ENCODE peak calls at places on chromosomes 1 and 21, in six cellular contexts. G is HFFc6, U is endodermal cell, D is A549, I is OCI-LY7, E is colonic mucosa. C is an unnamed sample.

GRCh38 chr21:44944596-44944995 is 4.8 kb downstream of the SLX9 start:
- DNase-seq in E (no peak), G (no peak), I (no peak), U (no peak), D (no peak), C (no peak)

GRCh38 chr1:52771384-52771783 is 45.1 kb downstream of the ZYG11B start:
- DNase-seq in D (no peak), U (no peak), I (no peak), E (no peak), G (no peak), C (no peak)

GRCh38 chr1:210796421-210796820 is 337.5 kb downstream of the KCNH1 start:
- DNase-seq in E (no peak), D (no peak), I (no peak), U (no peak), G (no peak), C (no peak)

GRCh38 chr1:54967372-54967771 is 13.1 kb upstream of the TMEM61 start:
- DNase-seq in I (no peak), U (peak; percentile 34), D (no peak), G (no peak), E (no peak), C (no peak)

GRCh38 chr1:41618066-41618825 is 133.8 kb upstream of the EDN2 start:
- DNase-seq in D (no peak), U (peak; percentile 45), I (no peak), E (peak; percentile 52), G (peak; percentile 13), C (no peak)

GRCh38 chr21:41753001-41753725 is 13.7 kb downstream of the RIPK4 start:
- DNase-seq in G (no peak), D (no peak), U (no peak), E (no peak), I (no peak), C (no peak)

GRCh38 chr1:151314137-151314875 is 12.9 kb downstream of the PI4KB start:
- DNase-seq in I (no peak), U (no peak), G (peak; percentile 70), E (peak; percentile 61), D (no peak), C (no peak)

GRCh38 chr1:56235909-56236510 is 343.4 kb downstream of the PLPP3 start:
- DNase-seq in I (no peak), G (no peak), D (no peak), E (no peak), U (no peak), C (no peak)

GRCh38 chr1:119582801-119583200 is 65.3 kb downstream of the ZNF697 start:
- DNase-seq in U (peak; percentile 88), I (peak; percentile 32), G (peak; percentile 65), E (peak; percentile 63), D (peak; percentile 40), C (peak; percentile 14)

GRCh38 chr21:41029573-41029972 is 138.4 kb upstream of the BACE2 start:
- DNase-seq in E (no peak), G (no peak), U (no peak), I (no peak), D (no peak), C (no peak)

GRCh38 chr1:19689856-19690255 is 25.2 kb downstream of the HTR6 start:
- DNase-seq in G (no peak), I (peak; percentile 12), U (no peak), E (no peak), D (no peak), C (no peak)

GRCh38 chr21:35311985-35312384 is 262.9 kb upstream of the RUNX1 start:
- DNase-seq in U (no peak), G (no peak), D (no peak), I (no peak), E (no peak), C (no peak)

GRCh38 chr1:15724949-15725880 is 10.8 kb upstream of the SLC25A34 start:
- DNase-seq in D (no peak), G (no peak), E (no peak), U (no peak), I (no peak), C (no peak)

GRCh38 chr1:116534014-116534739 is 36.6 kb downstream of the CD58 start:
- DNase-seq in U (no peak), G (no peak), E (no peak), D (no peak), I (no peak), C (no peak)

GRCh38 chr21:45944601-45945000 is 37.0 kb upstream of the COL6A1 start:
- DNase-seq in U (no peak), E (no peak), D (no peak), G (no peak), I (no peak), C (no peak)

GRCh38 chr1:67355745-67356424 is 48.2 kb downstream of the IL12RB2 start:
- DNase-seq in I (no peak), U (no peak), E (no peak), G (peak; percentile 89), D (no peak), C (no peak)

GRCh38 chr1:205632374-205633169 is 761 bp upstream of the ELK4 start:
- DNase-seq in D (no peak), E (no peak), I (peak; percentile 9), G (no peak), U (no peak), C (no peak)

GRCh38 chr1:8473892-8474300 is 156.0 kb downstream of the SLC45A1 start:
- DNase-seq in D (no peak), U (no peak), E (no peak), I (no peak), G (no peak), C (no peak)

GRCh38 chr1:93576346-93576745 is 105.3 kb downstream of the BCAR3 start:
- DNase-seq in D (no peak), U (peak; percentile 43), E (no peak), I (no peak), G (no peak), C (no peak)

GRCh38 chr1:109993885-109994284 is 9.3 kb downstream of the AHCYL1 start:
- DNase-seq in G (no peak), U (no peak), I (no peak), D (no peak), E (peak; percentile 51), C (no peak)

GRCh38 chr1:151681921-151682320 is 34.7 kb downstream of the CELF3 start:
- DNase-seq in U (no peak), G (no peak), I (no peak), D (no peak), E (no peak), C (no peak)

GRCh38 chr1:105398909-105399308 is 1649.2 kb downstream of the AMY1C start:
- DNase-seq in D (no peak), I (no peak), E (no peak), U (no peak), G (no peak), C (no peak)

GRCh38 chr1:160307455-160307854 is 22.5 kb upstream of the PEX19 start:
- DNase-seq in E (no peak), G (no peak), I (peak; percentile 75), U (peak; percentile 78), D (no peak), C (no peak)

GRCh38 chr21:31310750-31311149 is 33.3 kb downstream of the TIAM1 start:
- DNase-seq in D (no peak), I (no peak), E (no peak), U (no peak), G (no peak), C (no peak)

GRCh38 chr1:1627261-1627841 is 4.6 kb upstream of the MMP23B start:
- DNase-seq in U (peak; percentile 50), I (peak; percentile 40), E (peak; percentile 84), D (no peak), G (no peak), C (no peak)

GRCh38 chr21:40054403-40054802 is 187.2 kb downstream of the PCP4 start:
- DNase-seq in I (no peak), G (no peak), D (no peak), E (peak; percentile 75), U (no peak), C (no peak)

GRCh38 chr1:178806665-178807300 is 64.1 kb downstream of the ANGPTL1 start:
- DNase-seq in E (no peak), U (no peak), D (no peak), G (no peak), I (no peak), C (no peak)

GRCh38 chr1:41698916-41699860 is 214.7 kb upstream of the EDN2 start:
- DNase-seq in E (no peak), I (no peak), D (no peak), G (no peak), U (no peak), C (peak; percentile 53)

DNA sequence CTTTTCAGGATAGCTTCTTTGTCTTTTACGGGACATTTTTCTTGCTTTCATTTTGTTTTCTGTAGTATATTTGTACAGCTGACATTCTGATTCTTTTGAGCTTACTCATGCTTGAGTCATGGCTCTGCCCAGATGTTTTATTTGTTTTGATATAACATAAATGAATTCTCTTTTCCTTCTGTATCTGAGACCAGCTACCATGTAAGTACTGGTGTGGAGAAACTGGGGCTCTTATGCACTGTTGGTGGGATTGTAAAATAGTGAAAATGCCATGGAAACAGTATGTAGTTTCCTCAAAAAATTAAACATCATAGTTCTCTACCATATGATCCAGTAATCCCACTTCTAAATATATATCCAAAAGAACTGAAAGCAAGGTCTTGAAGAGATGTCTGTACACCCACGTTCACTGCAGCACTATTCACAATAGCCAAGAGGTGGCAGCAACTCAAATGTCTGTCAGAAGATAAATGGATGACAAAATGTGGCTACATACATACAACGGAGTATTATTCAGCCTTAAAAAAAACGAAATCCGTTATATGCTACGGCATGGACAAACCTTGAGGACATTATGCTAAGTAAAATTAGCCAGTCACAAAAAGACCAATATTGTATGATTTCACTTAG is 61.4 kb downstream of the EIF2B3 start:
- DNase-seq in D (peak; percentile 63), I (peak; percentile 23), G (peak; percentile 72), U (no peak), E (no peak), C (no peak)
- TF ChIP-seq CTCF in D (peak; percentile 38), I (peak; percentile 74), G (peak; percentile 66), U (peak; percentile 61), E (peak; percentile 31), C (peak; percentile 62)

DNA sequence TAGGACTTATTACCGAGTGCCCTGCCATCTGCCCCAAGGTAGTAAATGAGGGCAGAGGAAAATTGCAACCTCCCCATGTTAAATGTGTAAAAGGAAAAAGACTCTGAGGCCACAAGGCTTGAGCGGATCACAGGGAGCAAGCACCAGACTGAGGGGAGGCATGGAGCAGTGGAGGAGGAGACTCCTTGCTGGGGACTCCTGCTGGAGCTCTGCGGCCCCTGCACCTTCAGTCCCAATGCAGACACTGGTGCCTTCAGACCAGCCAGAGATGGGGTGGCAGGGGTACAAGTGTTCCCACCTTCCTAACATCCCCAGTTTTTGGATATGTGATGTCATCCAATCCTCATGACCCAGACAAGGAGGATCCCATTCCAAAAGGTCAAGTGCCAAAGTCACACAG is 128.4 kb upstream of the NGF start:
- DNase-seq in D (no peak), G (no peak), U (peak; percentile 63), E (no peak), I (no peak), C (no peak)
- TF ChIP-seq CTCF in D (no peak), G (peak; percentile 52), U (peak; percentile 72), E (no peak), I (no peak), C (no peak)

GRCh38 chr1:166848193-166848592 is 8.9 kb downstream of the POGK start:
- DNase-seq in D (no peak), U (no peak), G (no peak), I (no peak), E (no peak), C (no peak)
- TF ChIP-seq CTCF in D (no peak), U (no peak), G (no peak), I (no peak), E (no peak), C (no peak)

DNA sequence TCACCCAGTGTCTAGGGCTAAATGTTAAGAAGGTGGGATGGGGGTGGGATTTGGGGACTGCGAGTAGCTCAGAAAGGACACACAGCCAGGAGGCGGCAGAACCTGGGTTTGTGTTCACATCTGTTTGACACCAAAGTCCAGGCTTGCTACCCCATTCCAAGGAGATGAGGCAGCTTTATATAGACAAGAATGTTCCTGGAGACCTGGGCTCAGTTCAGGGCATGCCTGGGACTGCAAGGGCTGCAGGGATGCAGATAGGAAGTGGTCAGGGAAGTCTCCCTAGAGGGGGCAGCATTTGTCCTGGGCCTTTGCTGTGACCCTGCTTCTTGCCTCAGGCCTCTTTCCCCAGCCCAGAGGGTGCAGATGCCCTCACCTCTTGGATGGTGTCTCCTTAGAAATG is 16.3 kb downstream of the PADI3 start:
- DNase-seq in D (peak; percentile 26), E (no peak), U (peak; percentile 78), I (no peak), G (peak; percentile 36), C (no peak)
- TF ChIP-seq CTCF in D (no peak), E (no peak), U (peak; percentile 63), I (no peak), G (no peak), C (no peak)

C was measured in GM13977.